ENCODE peak calls at places on chromosomes 12 and 14, in seven cellular contexts. U, X, W, J, F, E and I are unnamed samples. For H3K4me1, the result is how much of the 10 kb centered on the place peaks cover.

GRCh38 chr14:60974070-60974469 is 6.8 kb downstream of the TRMT5 start:
- DNase-seq in J (peak), E (no peak), X (no peak), W (no peak), F (no peak), U (no peak), I (no peak)

GRCh38 chr12:64187370-64187769 is 34.7 kb downstream of the KICS2 start:
- DNase-seq in X (no peak), W (no peak), U (no peak), E (no peak), J (peak), F (no peak), I (no peak)

GRCh38 chr12:58933068-58933681 is 12.9 kb upstream of the LRIG3 start:
- DNase-seq in W (no peak), X (no peak), F (no peak), U (no peak), J (no peak), E (no peak), I (no peak)

GRCh38 chr14:73833530-73834257 is 17.9 kb upstream of the PTGR2 start:
- DNase-seq in J (peak), F (no peak), X (peak), W (no peak), U (no peak), E (no peak), I (no peak)

GRCh38 chr14:36130186-36130585 is 46.3 kb downstream of the PTCSC3 start:
- DNase-seq in F (no peak), U (no peak), J (no peak), X (no peak), W (no peak), E (no peak), I (no peak)

GRCh38 chr12:107718606-107719005 is 33.0 kb downstream of the PWP1 start:
- DNase-seq in E (no peak), X (no peak), W (no peak), J (no peak), U (no peak), F (no peak), I (no peak)

GRCh38 chr12:47223848-47224213 is 144.1 kb upstream of the AMIGO2 start:
- DNase-seq in F (peak), X (no peak), E (no peak), J (no peak), U (peak), W (no peak), I (no peak)

GRCh38 chr14:99971087-99971928 is 93.9 kb upstream of the EVL start:
- DNase-seq in F (peak), X (peak), E (peak), W (peak), J (peak), U (peak), I (peak)

GRCh38 chr12:22738945-22739344 is 114.0 kb downstream of the ETNK1 start:
- DNase-seq in W (no peak), X (no peak), E (no peak), U (no peak), J (peak), F (no peak), I (no peak)

GRCh38 chr14:104385189-104386135 is 194.1 kb upstream of the C14orf180 start:
- DNase-seq in E (peak), F (peak), X (peak), U (no peak), W (peak), J (no peak), I (peak)

GRCh38 chr14:62117010-62117717 is 354.9 kb downstream of the SNAPC1 start:
- DNase-seq in U (peak), J (peak), E (peak), X (peak), W (peak), F (peak), I (peak)

GRCh38 chr12:132197581-132198281 is 53.5 kb downstream of the NOC4L start:
- DNase-seq in J (peak), X (peak), F (peak), W (no peak), E (no peak), U (peak), I (no peak)

GRCh38 chr12:12812163-12812562 is 983 bp upstream of the DDX47 start:
- DNase-seq in X (no peak), U (no peak), F (no peak), J (no peak), E (no peak), W (no peak), I (no peak)

GRCh38 chr14:102819176-102819628 is 42.0 kb downstream of the TRAF3 start:
- DNase-seq in F (no peak), E (no peak), X (no peak), J (no peak), U (no peak), W (no peak), I (no peak)

GRCh38 chr14:64540208-64541202 is at the start of gene HSPA2:
- DNase-seq in E (peak), J (peak), X (peak), F (peak), U (peak), W (peak), I (peak)

GRCh38 chr14:33765251-33765650 is 185.6 kb downstream of the EGLN3 start:
- DNase-seq in W (no peak), E (no peak), X (no peak), J (no peak), F (peak), U (no peak), I (no peak)

GRCh38 chr12:13120431-13120830 is 17.0 kb upstream of the GSG1 start:
- DNase-seq in E (no peak), J (no peak), X (no peak), W (no peak), F (no peak), U (no peak), I (no peak)

GRCh38 chr14:52023518-52023917 is 34.2 kb downstream of the RTRAF start:
- DNase-seq in E (no peak), X (no peak), W (peak), F (no peak), J (peak), U (no peak), I (no peak)

GRCh38 chr12:131609762-131610161 is 101.1 kb upstream of the SFSWAP start:
- DNase-seq in E (no peak), U (no peak), X (no peak), J (no peak), W (no peak), F (no peak), I (no peak)

GRCh38 chr14:100152091-100152490 is 7.4 kb downstream of the DEGS2 start:
- DNase-seq in J (no peak), U (no peak), W (no peak), E (no peak), X (no peak), F (no peak), I (no peak)

GRCh38 chr14:52922656-52923055 is 28.2 kb downstream of the FERMT2 start:
- DNase-seq in U (no peak), J (no peak), E (no peak), F (no peak), X (no peak), W (no peak), I (no peak)

GRCh38 chr12:129885287-129885686 is 18.5 kb downstream of the TMEM132D start:
- DNase-seq in W (no peak), F (no peak), X (no peak), E (no peak), U (no peak), J (no peak), I (no peak)

GRCh38 chr14:22039938-22040780 is 366.5 kb upstream of the OR4E1 start:
- DNase-seq in W (no peak), X (no peak), F (no peak), J (no peak), U (no peak), E (no peak), I (no peak)

GRCh38 chr12:115756804-115757203 is 520.7 kb downstream of the MED13L start:
- DNase-seq in U (no peak), X (no peak), J (peak), F (no peak), E (no peak), W (no peak), I (no peak)

DNA sequence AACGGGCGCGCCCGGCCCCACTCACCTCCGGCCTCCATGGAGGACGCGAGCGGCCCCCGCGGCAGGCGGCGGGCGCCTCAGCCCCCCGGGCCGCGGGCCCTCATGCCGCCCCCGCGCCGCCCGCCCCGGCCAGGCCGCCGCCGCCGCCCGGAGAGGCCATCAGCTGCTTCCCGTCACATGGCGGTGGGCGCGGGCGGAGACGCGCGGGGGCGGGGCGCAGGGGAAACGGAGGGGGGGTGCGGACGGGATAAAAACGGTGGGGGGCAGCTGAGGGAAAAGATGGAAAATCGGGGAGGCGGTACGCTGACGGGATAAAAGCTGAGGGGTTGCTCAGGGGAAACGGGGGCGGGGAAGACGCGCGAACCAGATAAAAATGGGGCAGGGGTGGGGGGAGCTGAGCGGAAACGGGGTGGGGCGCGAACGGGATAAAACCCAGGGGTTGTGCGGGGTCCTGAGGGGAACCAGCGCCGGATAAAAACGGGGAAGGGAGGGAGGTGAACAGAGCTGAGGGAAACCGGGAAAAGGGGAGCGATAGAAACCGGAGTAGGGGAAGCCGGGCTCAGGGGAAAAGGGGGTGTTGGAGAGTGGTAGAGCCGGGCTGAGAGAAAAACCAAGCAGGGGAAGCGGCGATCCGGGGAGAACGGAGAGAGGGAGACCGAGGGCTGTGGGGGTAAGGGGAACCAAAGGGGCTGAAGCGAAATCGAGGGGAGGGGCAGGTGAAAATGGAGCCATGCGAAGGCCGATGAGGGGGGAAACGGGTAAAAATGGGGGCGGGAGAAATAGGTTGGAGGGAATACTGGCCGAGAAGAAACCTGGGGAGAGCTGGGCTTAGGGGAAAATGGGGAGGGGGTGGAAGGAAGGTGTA is at the start of gene WSB2:
- DNase-seq in X (peak), F (peak), E (peak), U (peak), W (peak), J (peak), I (peak)
- H3K4me1 ChIP-seq in X (under half), F (under half), E (under half), U (under half), W (under half), J (under half), I (under half)

GRCh38 chr12:61138381-61138759 is 1121.8 kb upstream of the USP15 start:
- DNase-seq in J (no peak), W (no peak), F (no peak), X (no peak), U (no peak), E (no peak), I (no peak)

GRCh38 chr12:61137677-61138380 is 1122.4 kb upstream of the USP15 start:
- DNase-seq in U (peak), E (no peak), J (no peak), X (no peak), F (no peak), W (no peak), I (no peak)
- H3K4me3 ChIP-seq in U (no peak), E (no peak), J (no peak), X (no peak), F (no peak), W (no peak), I (no peak)

DNA sequence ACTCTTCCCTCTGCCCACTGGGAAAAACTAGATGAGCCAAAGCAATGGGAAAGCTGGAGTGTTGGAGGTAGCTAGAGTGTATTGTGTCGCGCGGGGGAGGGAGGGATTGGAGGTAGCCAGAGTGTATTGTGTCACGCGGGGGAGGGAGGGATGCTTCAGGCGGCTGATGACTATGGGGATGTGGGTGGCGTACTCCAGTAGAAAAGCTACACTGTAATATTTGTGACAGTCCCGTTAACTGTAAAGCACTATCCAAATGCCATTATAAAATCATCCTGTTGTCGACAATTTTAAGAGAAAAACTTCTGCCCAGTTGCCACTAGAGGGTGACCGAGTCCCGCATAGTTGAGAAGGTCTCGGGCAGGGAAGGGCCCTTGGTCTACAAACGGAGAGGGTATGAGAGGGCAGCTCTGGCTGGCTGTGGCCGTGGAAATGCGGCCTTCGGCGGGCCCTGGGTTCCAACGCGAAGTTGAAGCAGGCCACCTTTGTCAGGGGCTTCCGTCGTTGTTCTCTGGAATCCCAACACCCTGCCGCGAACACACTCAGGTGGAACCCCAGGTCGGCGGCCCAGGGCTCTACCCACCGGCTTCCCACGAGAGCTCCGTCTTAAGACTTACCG is 15.1 kb upstream of the PLEK2 start:
- DNase-seq in F (peak), E (peak), U (peak), X (peak), W (peak), J (peak), I (peak)
- H3K27ac ChIP-seq in F (no peak), E (no peak), U (no peak), X (no peak), W (no peak), J (no peak), I (no peak)

DNA sequence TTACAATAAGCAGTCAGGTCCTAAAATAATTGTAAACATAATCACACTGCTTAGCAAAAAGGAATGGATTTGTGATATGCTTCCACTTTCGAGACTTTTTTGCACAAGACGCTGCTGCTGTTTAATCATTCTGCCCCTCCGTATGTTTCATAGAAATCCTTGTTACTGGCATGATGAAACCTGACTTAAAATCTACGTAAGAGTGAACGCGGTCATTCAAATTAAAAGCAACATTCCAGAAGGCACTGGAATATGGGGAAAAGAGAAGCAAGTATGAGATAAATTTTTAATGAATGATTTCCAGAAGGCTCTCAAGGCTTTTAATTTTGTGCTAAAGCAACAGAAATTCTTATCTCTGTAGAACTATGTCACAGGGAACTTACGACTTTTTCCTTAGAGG is 1.1 kb downstream of the CNIH1 start:
- DNase-seq in F (no peak), X (no peak), U (no peak), E (no peak), J (peak), W (no peak), I (no peak)
- H3K4me1 ChIP-seq in F (under half), X (under half), U (under half), E (under half), J (under half), W (under half), I (under half)

DNA sequence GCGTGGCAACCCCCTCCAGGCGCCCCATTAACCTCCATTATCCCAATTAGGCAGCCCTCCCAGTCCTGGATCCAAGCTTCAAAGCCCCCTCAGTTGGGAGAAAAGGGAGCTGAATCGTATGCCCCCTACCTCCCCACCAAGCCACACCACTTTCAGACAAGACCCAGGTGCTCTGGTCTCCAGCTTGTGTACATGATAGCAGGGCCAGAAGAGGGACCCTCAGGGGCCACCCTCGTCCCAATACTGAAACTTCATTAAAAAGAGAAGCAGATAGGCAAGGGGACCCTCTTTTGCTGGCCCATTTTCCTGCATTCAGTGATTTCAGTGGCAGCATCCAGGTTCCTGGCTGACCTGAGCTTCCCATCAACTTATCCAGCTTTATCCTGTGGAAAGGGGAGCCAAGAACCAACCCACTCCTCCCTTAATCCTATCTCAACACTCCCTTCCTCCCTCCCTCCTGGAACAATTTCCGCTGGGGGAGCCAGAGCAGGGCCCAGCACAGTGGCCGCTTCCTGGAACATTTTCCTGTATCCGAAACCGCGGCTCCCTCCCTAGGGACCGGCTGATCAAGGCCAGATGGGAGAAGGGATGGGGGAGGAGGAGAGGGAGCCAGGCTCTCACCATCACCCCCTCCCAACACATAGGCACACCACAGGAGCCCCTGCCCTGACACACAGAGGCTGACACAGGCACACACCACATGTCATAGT is 9.5 kb upstream of the SP7 start:
- DNase-seq in X (peak), J (peak), E (no peak), W (peak), U (peak), F (peak), I (no peak)
- H3K4me3 ChIP-seq in X (peak), J (peak), E (peak), W (peak), U (peak), F (peak), I (peak)

GRCh38 chr14:92607251-92607650 is 93.7 kb downstream of the RIN3 start:
- DNase-seq in J (no peak), E (no peak), X (no peak), W (no peak), U (no peak), F (no peak), I (no peak)
- H3K27ac ChIP-seq in J (peak), E (no peak), X (no peak), W (peak), U (no peak), F (no peak), I (no peak)

GRCh38 chr14:93136009-93136408 is 20.3 kb upstream of the ITPK1 start:
- DNase-seq in W (no peak), U (peak), F (no peak), X (no peak), E (no peak), J (no peak), I (no peak)
- H3K4me1 ChIP-seq in W (under half), U (under half), F (under half), X (under half), E (under half), J (under half), I (under half)

DNA sequence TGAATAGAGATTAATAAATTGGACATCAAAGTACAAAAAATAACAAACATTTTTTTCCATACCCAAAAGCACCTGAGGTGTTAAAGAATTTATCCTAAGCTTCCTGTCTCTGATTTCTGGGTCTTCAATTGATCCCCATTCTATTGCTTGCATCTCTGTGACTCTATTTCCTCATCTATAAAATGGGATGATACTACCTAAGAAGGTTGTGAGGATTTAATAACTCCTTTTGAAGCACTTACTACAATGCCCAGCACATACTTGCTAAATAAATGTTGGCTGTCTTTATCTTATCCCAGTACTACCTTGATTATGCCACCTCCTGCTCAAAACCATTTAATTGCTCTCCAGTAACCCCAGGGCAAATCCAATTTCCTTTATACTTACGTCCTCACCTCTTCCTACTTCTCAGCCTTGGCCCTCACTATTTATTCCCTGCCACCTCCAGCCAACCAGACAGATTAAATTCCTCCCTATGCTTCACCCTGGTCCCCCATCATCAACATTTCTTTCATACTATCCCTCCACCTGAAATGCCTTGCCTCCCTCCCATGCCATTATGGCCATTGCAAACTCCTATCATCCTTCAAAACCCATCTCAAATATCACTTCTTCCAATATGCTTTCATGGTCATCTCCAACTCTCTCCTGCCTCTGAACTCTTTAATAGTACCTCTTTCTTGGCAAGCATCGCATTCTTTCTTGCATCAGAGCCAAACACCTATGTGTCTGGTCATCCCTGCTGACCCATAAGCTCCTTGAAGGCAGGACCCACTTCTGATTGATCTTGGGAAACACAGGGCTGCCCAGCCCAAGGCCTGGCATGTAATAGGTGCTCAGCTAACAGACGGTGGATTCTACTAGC is 7.9 kb upstream of the ASIC1 start:
- DNase-seq in X (no peak), W (no peak), E (no peak), U (no peak), F (no peak), J (no peak), I (no peak)
- H3K4me3 ChIP-seq in X (no peak), W (no peak), E (no peak), U (no peak), F (no peak), J (no peak), I (no peak)